ENCODE peak calls at places on chromosomes 5 and 9, in nine cellular contexts. V, W, G, J, L, Q, E, K and I are unnamed samples.

GRCh38 chr9:117412841-117413240 is 2.0 kb downstream of the ASTN2 start:
- DNase-seq in K (no peak), W (no peak), J (no peak), L (no peak), E (no peak), Q (no peak), G (no peak), V (no peak), I (no peak)

GRCh38 chr5:76942581-76942980 is 10.3 kb upstream of the CRHBP start:
- DNase-seq in K (no peak), V (no peak), Q (no peak), J (no peak), E (no peak), L (no peak), G (no peak), W (no peak), I (no peak)

GRCh38 chr9:22124263-22125011 is 115.3 kb upstream of the CDKN2B start:
- DNase-seq in E (peak), L (no peak), W (no peak), Q (no peak), K (no peak), J (no peak), G (no peak), V (peak), I (no peak)

GRCh38 chr9:86720893-86721698 is 226.2 kb downstream of the GAS1 start:
- DNase-seq in L (no peak), W (no peak), J (no peak), K (no peak), V (no peak), G (no peak), E (no peak), Q (no peak), I (no peak)

GRCh38 chr9:93652604-93653592 is 76.5 kb downstream of the PHF2 start:
- DNase-seq in E (no peak), Q (peak), G (no peak), K (peak), L (no peak), W (no peak), V (no peak), J (peak), I (peak)

GRCh38 chr5:53246042-53246836 is 136.7 kb upstream of the MOCS2 start:
- DNase-seq in J (no peak), W (no peak), L (no peak), Q (no peak), E (no peak), G (no peak), K (no peak), V (no peak), I (no peak)

GRCh38 chr5:76273491-76273890 is 129.6 kb upstream of the IQGAP2 start:
- DNase-seq in J (no peak), K (no peak), L (no peak), G (no peak), W (no peak), E (no peak), Q (no peak), V (no peak), I (no peak)

GRCh38 chr5:170642776-170643436 is 139.1 kb downstream of the KCNIP1 start:
- DNase-seq in L (no peak), K (no peak), W (no peak), E (no peak), V (no peak), J (no peak), Q (no peak), G (no peak), I (no peak)

GRCh38 chr9:108761530-108762347 is 94.0 kb downstream of the ACTL7B start:
- DNase-seq in J (peak), W (no peak), Q (no peak), L (peak), G (peak), K (peak), V (peak), E (peak), I (peak)

GRCh38 chr5:128708841-128709240 is 170.8 kb upstream of the FBN2 start:
- DNase-seq in J (no peak), E (peak), V (no peak), L (no peak), K (no peak), Q (no peak), W (no peak), G (no peak), I (no peak)

GRCh38 chr9:129720181-129720864 is 32.5 kb downstream of the PTGES start:
- DNase-seq in E (no peak), Q (no peak), W (no peak), K (no peak), J (peak), V (peak), G (no peak), L (no peak), I (no peak)

GRCh38 chr9:79023134-79023577 is 548.6 kb upstream of the TLE4 start:
- DNase-seq in J (no peak), V (peak), E (peak), W (no peak), Q (no peak), K (no peak), G (no peak), L (no peak), I (no peak)

GRCh38 chr9:19162956-19163355 is 35.7 kb upstream of the PLIN2 start:
- DNase-seq in L (no peak), W (no peak), K (peak), Q (peak), G (peak), E (no peak), V (peak), J (no peak), I (peak)

GRCh38 chr5:156380846-156381245 is 53.9 kb downstream of the SGCD start:
- DNase-seq in W (no peak), V (peak), Q (no peak), K (no peak), J (no peak), E (no peak), G (no peak), L (no peak), I (no peak)

GRCh38 chr5:52150501-52150900 is 637.2 kb upstream of the ITGA1 start:
- DNase-seq in V (no peak), Q (no peak), G (no peak), L (no peak), J (no peak), E (no peak), K (no peak), W (no peak), I (no peak)

GRCh38 chr5:79107020-79107796 is 4.4 kb upstream of the BHMT start:
- DNase-seq in Q (no peak), L (no peak), W (no peak), E (no peak), V (no peak), K (no peak), G (peak), J (no peak), I (no peak)

GRCh38 chr9:95143591-95144561 is 173.6 kb downstream of the FANCC start:
- DNase-seq in W (no peak), L (no peak), K (peak), G (no peak), E (no peak), Q (peak), V (no peak), J (no peak), I (no peak)

GRCh38 chr5:78345485-78345884 is 14.9 kb upstream of the SCAMP1 start:
- DNase-seq in Q (no peak), K (no peak), J (no peak), W (no peak), V (no peak), E (no peak), L (no peak), G (no peak), I (no peak)

GRCh38 chr5:126389179-126389578 is 34.0 kb upstream of the GRAMD2B start:
- DNase-seq in E (no peak), G (no peak), V (no peak), L (no peak), Q (no peak), K (no peak), J (no peak), W (no peak), I (no peak)